ENCODE peak calls at places on chromosomes 16 and 17, in eight cellular contexts. K is T-cell; V is NCI-H1092; L is GM04504; U is activated B cell treated with CpG ODN at 0.5 μM for 24 hours; Q is activated CD4-positive, CD25-positive, alpha-beta regulatory T cell; G is NCI-H1048; D is posterior cingulate gyrus. X is an unnamed sample.
A peak's percentile ranks its signal among the peaks of the same experiment; 100 is the strongest.

GRCh38 chr17:78884148-78884870 is 18.7 kb downstream of the CEP295NL start:
- DNase-seq in V (no peak), D (no peak), L (no peak), G (no peak), U (no peak), K (no peak), Q (no peak), X (peak; percentile 26)

GRCh38 chr17:77770331-77771105 is 188.0 kb upstream of the TNRC6C start:
- DNase-seq in U (no peak), L (peak; percentile 35), V (no peak), D (no peak), K (no peak), G (no peak), Q (no peak), X (no peak)

GRCh38 chr17:73431401-73432205 is 119.8 kb upstream of the CDC42EP4 start:
- DNase-seq in G (no peak), V (no peak), L (no peak), Q (no peak), D (no peak), K (no peak), U (no peak), X (no peak)

GRCh38 chr17:50533720-50534148 is 1.2 kb downstream of the EPN3 start:
- DNase-seq in U (no peak), G (no peak), V (peak; percentile 53), L (no peak), Q (no peak), D (peak; percentile 58), K (no peak), X (peak; percentile 64)

GRCh38 chr16:25481636-25482035 is 210.1 kb upstream of the HS3ST4 start:
- DNase-seq in L (no peak), G (no peak), V (no peak), D (no peak), Q (no peak), U (no peak), K (no peak), X (no peak)

GRCh38 chr16:77690416-77690815 is 31.9 kb upstream of the NUDT7 start:
- DNase-seq in Q (no peak), V (no peak), K (no peak), G (no peak), D (no peak), U (no peak), L (no peak), X (no peak)

GRCh38 chr17:77491921-77492445 is 351.2 kb downstream of the SEC14L1 start:
- DNase-seq in Q (no peak), G (no peak), K (no peak), V (no peak), L (no peak), D (peak; percentile 5), U (peak; percentile 45), X (no peak)

GRCh38 chr16:73301984-73302383 is 254.1 kb upstream of the ZFHX3 start:
- DNase-seq in L (no peak), U (no peak), G (no peak), K (no peak), D (no peak), Q (no peak), V (no peak), X (no peak)

GRCh38 chr17:79028496-79029326 is 4.7 kb downstream of the C1QTNF1 start:
- DNase-seq in U (no peak), Q (no peak), L (no peak), G (no peak), D (no peak), V (no peak), K (no peak), X (no peak)

GRCh38 chr16:61179571-61179970 is 856.7 kb downstream of the CDH8 start:
- DNase-seq in U (no peak), V (no peak), K (no peak), D (no peak), L (no peak), Q (no peak), G (no peak), X (no peak)

X was measured in Calu3.